ENCODE peak calls at places on chromosomes 2 and 18, in eight cellular contexts. Y, J, L, H, R, U, X and O are unnamed samples. For H3K36me3, the result is how much of the 10 kb centered on the place peaks cover.

GRCh38 chr2:62287895-62288589 is 92.1 kb downstream of the B3GNT2 start:
- DNase-seq in H (peak), Y (peak), L (no peak), X (peak), J (peak), R (peak), U (peak), O (peak)

GRCh38 chr2:133780099-133780996 is 212.1 kb upstream of the NCKAP5 start:
- DNase-seq in Y (no peak), X (peak), R (peak), L (no peak), J (peak), H (peak), U (no peak), O (peak)

GRCh38 chr2:218999021-218999880 is 6.0 kb upstream of the CRYBA2 start:
- DNase-seq in U (no peak), H (no peak), X (no peak), R (no peak), L (no peak), Y (no peak), J (no peak), O (no peak)

GRCh38 chr18:52426041-52426440 is 86.0 kb downstream of the DCC start:
- DNase-seq in R (no peak), U (no peak), L (no peak), J (no peak), H (no peak), X (no peak), Y (no peak), O (no peak)

GRCh38 chr2:11065833-11066232 is 89.4 kb upstream of the SLC66A3 start:
- DNase-seq in U (no peak), R (no peak), J (peak), Y (no peak), L (no peak), H (no peak), X (no peak), O (no peak)

GRCh38 chr2:10141736-10142639 is 19.4 kb downstream of the RRM2 start:
- DNase-seq in X (no peak), U (no peak), J (peak), L (peak), R (no peak), H (peak), Y (peak), O (peak)

GRCh38 chr2:207839575-207839974 is 69.9 kb upstream of the FZD5 start:
- DNase-seq in U (no peak), J (no peak), H (no peak), X (no peak), L (no peak), R (no peak), Y (no peak), O (no peak)

GRCh38 chr2:7609556-7610323 is 692.5 kb downstream of the RNF144A start:
- DNase-seq in J (no peak), Y (no peak), X (no peak), L (no peak), U (no peak), H (no peak), R (no peak), O (no peak)

GRCh38 chr2:105388971-105389381 is 9.9 kb downstream of the FHL2 start:
- DNase-seq in U (no peak), R (peak), H (no peak), X (no peak), J (no peak), Y (no peak), L (no peak), O (no peak)
- H3K36me3 ChIP-seq in U (under half), R (half or more), H (under half), X (half or more), J (under half), Y (under half), L (under half), O (under half)

GRCh38 chr2:109487237-109487869 is 126.4 kb downstream of the SEPTIN10 start:
- DNase-seq in Y (no peak), R (peak), U (peak), H (no peak), L (no peak), J (no peak), X (no peak), O (no peak)
- H3K27ac ChIP-seq in Y (peak), R (peak), U (no peak), H (no peak), L (no peak), J (no peak), X (no peak), O (no peak)

DNA sequence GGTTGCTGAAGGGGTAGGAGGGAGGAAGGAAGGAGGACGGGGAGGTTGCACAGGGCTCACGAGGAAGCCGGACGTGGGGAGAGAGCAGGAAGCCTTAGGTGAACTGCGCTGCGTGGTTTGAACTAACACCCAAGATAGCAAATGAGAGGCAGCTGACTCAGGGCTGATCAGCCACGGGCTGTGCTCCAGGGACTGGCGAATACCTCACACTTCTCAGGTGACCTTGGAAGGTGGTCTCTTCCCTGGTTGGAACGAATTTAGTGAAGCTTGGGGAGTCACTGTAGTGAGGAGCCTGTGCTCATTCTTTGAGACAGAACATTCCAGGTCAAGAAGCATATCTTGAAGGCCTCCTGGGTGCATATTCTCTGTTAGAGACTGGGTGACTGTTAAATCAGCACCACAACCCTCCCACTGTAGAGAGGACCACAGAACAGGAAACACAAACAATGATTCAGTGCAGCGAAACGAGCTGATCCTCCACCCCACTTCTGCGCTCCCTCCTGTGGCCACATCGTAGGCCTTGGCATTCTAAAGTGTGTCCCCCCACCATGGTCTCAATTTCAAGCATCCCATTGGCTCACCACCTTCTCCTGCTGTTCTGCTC is 33.8 kb downstream of the TOGARAM2 start:
- DNase-seq in U (peak), L (peak), R (peak), J (peak), H (peak), X (peak), Y (no peak), O (peak)
- TF ChIP-seq CTCF in U (no peak), L (no peak), R (peak), J (no peak), H (no peak), X (no peak), Y (no peak), O (no peak)

GRCh38 chr2:66466435-66466834 is 31.5 kb downstream of the MEIS1 start:
- DNase-seq in U (no peak), H (no peak), L (no peak), Y (no peak), J (no peak), X (no peak), R (no peak), O (no peak)
- H3K36me3 ChIP-seq in U (under half), H (under half), L (under half), Y (under half), J (under half), X (under half), R (under half), O (under half)

DNA sequence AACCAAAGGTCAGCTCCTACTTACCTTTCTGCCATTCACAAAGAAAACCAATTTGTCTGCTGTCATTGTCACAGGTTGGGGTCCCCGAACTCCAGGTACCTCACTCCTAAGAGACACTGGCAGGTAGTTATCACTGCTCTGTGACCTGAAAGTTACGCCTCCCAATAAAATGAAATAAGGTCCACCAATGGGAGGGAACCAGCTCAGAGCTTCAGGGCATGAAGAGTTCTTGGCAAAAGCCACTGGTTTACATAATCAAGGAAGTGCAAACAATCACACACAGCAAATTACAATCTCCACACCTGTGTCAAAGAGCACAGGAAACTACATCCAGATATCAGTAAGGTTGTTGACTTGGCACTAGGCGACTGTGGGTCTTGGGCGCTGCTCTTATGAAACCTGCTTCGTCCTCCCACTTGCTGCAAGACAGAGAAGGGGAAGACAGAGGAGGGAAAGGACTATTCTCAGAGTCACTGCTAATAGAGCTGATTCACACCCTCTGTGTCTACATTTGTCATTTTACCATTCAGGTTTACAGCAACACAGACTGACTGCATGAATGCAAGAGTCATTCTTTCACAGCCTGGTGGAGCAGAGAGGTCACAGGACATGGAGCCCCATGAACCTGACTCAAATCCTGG is at the start of gene XDH:
- DNase-seq in H (no peak), J (peak), Y (no peak), U (no peak), X (peak), L (no peak), R (no peak), O (peak)
- H3K27ac ChIP-seq in H (no peak), J (peak), Y (no peak), U (no peak), X (peak), L (peak), R (no peak), O (no peak)

DNA sequence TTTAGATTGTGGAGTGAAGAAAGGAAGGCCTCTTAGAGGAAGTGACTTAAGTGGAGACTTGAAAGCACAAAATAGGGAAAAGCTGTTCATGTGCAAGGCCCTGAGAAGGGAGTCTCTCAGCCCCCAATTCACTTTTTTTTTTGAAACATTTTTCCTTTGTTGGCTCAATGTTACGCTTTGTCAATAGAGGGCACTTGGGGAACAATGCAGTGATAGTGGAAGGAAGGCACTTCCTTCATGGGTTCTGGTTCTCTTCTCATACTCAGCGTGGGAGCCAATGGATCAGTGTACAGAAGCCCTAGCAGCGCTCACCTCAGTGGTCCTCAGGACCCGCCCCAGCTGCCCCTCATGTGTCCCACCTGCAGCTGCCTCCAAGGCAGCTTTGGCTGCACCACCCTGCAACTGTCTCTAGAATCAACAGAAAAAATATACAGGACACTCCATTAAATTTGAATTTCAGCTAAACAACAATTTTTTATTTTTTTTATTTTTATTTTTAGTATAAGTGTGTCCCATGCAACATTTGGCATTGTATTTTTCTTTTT is 8.6 kb upstream of the C2orf42 start:
- DNase-seq in U (no peak), Y (no peak), H (no peak), J (no peak), R (no peak), X (no peak), L (no peak), O (no peak)
- TF ChIP-seq CTCF in U (no peak), Y (no peak), H (no peak), J (no peak), R (no peak), X (no peak), L (no peak), O (no peak)

DNA sequence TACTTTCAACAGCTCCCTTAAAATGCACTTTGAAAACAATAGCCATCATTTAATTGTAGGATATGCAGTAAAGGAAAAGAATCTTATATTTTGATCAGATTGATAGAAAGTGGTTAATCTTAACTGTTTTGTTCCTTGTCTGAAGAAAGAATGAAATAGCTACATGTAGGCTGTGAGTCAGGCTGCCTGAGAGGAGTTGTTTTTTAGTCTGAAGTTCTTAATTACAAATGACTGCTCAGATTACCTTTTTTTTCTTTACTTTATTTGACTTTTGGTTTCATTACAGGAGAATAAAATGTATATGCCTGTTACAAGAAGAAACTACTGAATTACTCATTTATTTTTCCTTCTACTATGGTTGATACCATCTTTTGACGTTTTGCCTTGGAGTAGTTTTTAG is 56.8 kb downstream of the AGFG1 start:
- DNase-seq in H (no peak), J (no peak), L (no peak), X (no peak), U (no peak), Y (no peak), R (no peak), O (no peak)
- H3K36me3 ChIP-seq in H (under half), J (under half), L (under half), X (half or more), U (under half), Y (under half), R (under half), O (half or more)